ENCODE peak calls at places on chromosomes 12 and 14, in five cellular contexts. M is GM12878, H is K562, E is SK-N-SH, T is HCT116. D is an unnamed sample.

GRCh38 chr12:117032593-117033381 is 66.4 kb downstream of the TESC start:
- DNase-seq in M (no peak), H (no peak), E (no peak), T (no peak), D (no peak)

GRCh38 chr14:35386673-35387125 is 17.9 kb downstream of the NFKBIA start:
- DNase-seq in M (no peak), H (peak; percentile 76), E (no peak), T (no peak), D (no peak)

GRCh38 chr14:102527255-102528232 is 18.0 kb upstream of the ANKRD9 start:
- DNase-seq in M (no peak), H (no peak), E (no peak), T (peak; percentile 63), D (no peak)

GRCh38 chr12:87383705-87384104 is 645.5 kb downstream of the C12orf50 start:
- DNase-seq in M (no peak), H (no peak), E (no peak), T (no peak), D (no peak)

GRCh38 chr12:80271770-80272169 is 172.3 kb upstream of the PTPRQ start:
- DNase-seq in M (no peak), H (no peak), E (no peak), T (no peak), D (no peak)

GRCh38 chr12:48980953-48981756 is 3.0 kb downstream of the WNT1 start:
- DNase-seq in M (no peak), H (peak; percentile 51), E (peak; percentile 80), T (no peak), D (no peak)

GRCh38 chr12:89919241-89919906 is 210.7 kb upstream of the ATP2B1 start:
- DNase-seq in M (no peak), H (no peak), E (no peak), T (no peak), D (no peak)

GRCh38 chr12:64744422-64745258 is 14.6 kb downstream of the GNS start:
- DNase-seq in M (no peak), H (no peak), E (no peak), T (no peak), D (peak; percentile 41)

GRCh38 chr12:50639721-50640120 is 124.2 kb upstream of the ATF1 start:
- DNase-seq in M (no peak), H (no peak), E (no peak), T (no peak), D (no peak)

GRCh38 chr14:104383931-104384775 is 195.4 kb upstream of the C14orf180 start:
- DNase-seq in M (no peak), H (no peak), E (peak; percentile 88), T (no peak), D (no peak)

GRCh38 chr14:61503167-61503801 is 181.9 kb downstream of the PRKCH start:
- DNase-seq in M (peak; percentile 94), H (no peak), E (no peak), T (no peak), D (no peak)

GRCh38 chr12:113461666-113462065 is 10.0 kb downstream of the LHX5 start:
- DNase-seq in M (no peak), H (peak; percentile 76), E (peak; percentile 68), T (peak; percentile 29), D (peak; percentile 45)

GRCh38 chr14:79551591-79551990 is 659.7 kb downstream of the DIO2 start:
- DNase-seq in M (no peak), H (no peak), E (no peak), T (no peak), D (no peak)

GRCh38 chr12:40015360-40015759 is 90.5 kb downstream of the SLC2A13 start:
- DNase-seq in M (no peak), H (no peak), E (no peak), T (no peak), D (no peak)

GRCh38 chr14:34711169-34711568 is 3.2 kb downstream of the CFL2 start:
- DNase-seq in M (peak; percentile 50), H (no peak), E (peak; percentile 59), T (no peak), D (no peak)

GRCh38 chr12:113586461-113586860 is 114.8 kb upstream of the LHX5 start:
- DNase-seq in M (no peak), H (peak; percentile 25), E (no peak), T (no peak), D (no peak)

GRCh38 chr12:11863988-11864387 is 206.8 kb upstream of the BCL2L14 start:
- DNase-seq in M (no peak), H (no peak), E (peak; percentile 49), T (no peak), D (no peak)

GRCh38 chr14:56212541-56212940 is 94.3 kb downstream of the PELI2 start:
- DNase-seq in M (no peak), H (no peak), E (no peak), T (no peak), D (no peak)

GRCh38 chr12:70626180-70626579 is 11.0 kb downstream of the PTPRB start:
- DNase-seq in M (no peak), H (no peak), E (no peak), T (no peak), D (no peak)

GRCh38 chr12:89859513-89860220 is 151.0 kb upstream of the ATP2B1 start:
- DNase-seq in M (no peak), H (no peak), E (no peak), T (no peak), D (no peak)

GRCh38 chr12:127149226-127149964 is 1117.6 kb upstream of the TMEM132C start:
- DNase-seq in M (no peak), H (no peak), E (no peak), T (no peak), D (no peak)

GRCh38 chr12:57430117-57430930 is 519 bp downstream of the R3HDM2 start:
- DNase-seq in M (no peak), H (no peak), E (no peak), T (no peak), D (no peak)
- TF ChIP-seq ZBTB33 in M (no peak), H (no peak), E (no peak), T (no peak), D (no peak)

DNA sequence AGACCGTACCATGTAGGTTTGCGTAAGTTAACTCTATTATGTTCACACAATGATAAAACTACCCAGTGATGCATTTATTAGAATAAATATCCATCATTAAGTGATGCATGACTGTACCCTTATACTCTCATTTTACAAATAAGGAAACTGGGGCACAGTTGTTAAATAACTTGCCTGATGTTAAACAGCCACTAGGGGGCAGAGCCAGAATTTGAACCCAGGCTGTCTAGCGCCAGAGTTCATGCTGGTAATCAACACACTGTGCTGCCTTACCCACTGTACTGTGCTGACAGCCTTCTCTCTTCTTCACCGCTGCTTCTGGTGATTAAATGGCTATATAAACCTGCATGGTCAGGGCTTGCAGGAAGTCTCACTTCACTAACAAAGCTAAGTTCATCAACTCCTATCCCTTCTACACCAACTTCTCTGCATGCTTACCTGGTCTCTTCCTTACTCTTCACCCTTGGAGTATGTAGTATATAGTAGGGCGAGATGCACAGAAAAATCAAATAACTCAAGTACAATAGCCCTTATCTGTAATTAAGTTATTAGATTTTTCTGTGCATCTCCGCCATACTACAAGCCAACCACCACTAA is 43.6 kb upstream of the APPL2 start:
- DNase-seq in M (no peak), H (peak; percentile 15), E (peak; percentile 16), T (peak; percentile 26), D (peak; percentile 22)
- TF ChIP-seq ZBTB33 in M (no peak), H (no peak), E (no peak), T (no peak), D (no peak)

DNA sequence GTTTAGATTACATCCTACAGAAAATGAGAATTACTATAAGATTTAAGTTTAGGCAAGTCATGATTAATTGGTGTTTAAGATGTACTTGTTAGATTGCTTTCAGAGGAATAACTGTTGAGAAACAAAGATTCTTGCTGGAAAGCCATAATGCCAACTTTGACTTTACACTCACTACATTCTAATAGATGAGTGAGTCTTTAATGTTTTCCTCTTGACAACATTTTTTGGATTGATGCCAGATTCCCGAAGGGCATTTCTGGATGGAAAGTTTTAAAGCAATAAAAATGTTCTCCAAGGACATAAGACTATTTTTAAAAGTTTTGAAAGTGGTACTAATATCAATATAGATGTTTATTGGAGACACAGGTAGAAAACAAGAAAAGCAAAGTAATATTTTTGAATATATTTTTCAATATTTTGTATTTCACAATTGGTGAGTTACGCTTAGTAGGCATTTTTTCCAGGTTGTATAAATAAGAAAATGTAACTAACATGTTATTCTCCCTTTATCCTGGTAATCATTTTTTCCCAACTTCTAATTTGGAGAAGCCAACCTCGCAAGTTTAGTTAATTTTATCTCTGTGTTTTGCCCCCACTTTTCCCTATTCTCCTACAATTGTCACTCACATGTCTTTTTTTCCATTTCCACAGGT is 307.3 kb downstream of the CEP128 start:
- DNase-seq in M (no peak), H (no peak), E (no peak), T (no peak), D (no peak)
- TF ChIP-seq ZBTB33 in M (no peak), H (no peak), E (no peak), T (no peak), D (no peak)

GRCh38 chr14:51481643-51482042 is 170.1 kb upstream of the FRMD6 start:
- DNase-seq in M (no peak), H (no peak), E (peak; percentile 52), T (no peak), D (no peak)
- TF ChIP-seq ZBTB33 in M (no peak), H (no peak), E (no peak), T (no peak), D (no peak)

GRCh38 chr12:124026755-124027745 is 54.0 kb downstream of the ZNF664 start:
- DNase-seq in M (no peak), H (peak; percentile 47), E (no peak), T (no peak), D (no peak)
- TF ChIP-seq ZBTB33 in M (no peak), H (no peak), E (no peak), T (no peak), D (no peak)

D was measured in HepG2.